ENCODE peak calls at places on chromosomes 7 and 10, in eight cellular contexts. Z is activated CD8-positive, alpha-beta memory T cell treated with anti-CD3 and anti-CD28 coated beads for 4 hours; K is GM23338; A is T1000; G is astrocyte; N is Calu3; I is astrocyte of the spinal cord; L is choroid plexus epithelial cell. J is an unnamed sample.

GRCh38 chr7:127252380-127252718 is 392 bp downstream of the GRM8 start:
- DNase-seq in Z (no peak), K (peak; percentile 25), A (no peak), G (no peak), N (no peak), I (no peak), L (no peak), J (no peak)

GRCh38 chr7:140506788-140507464 is 27.6 kb upstream of the MKRN1 start:
- DNase-seq in Z (no peak), K (peak; percentile 64), A (no peak), G (peak; percentile 42), N (no peak), I (peak; percentile 80), L (peak; percentile 96), J (no peak)

GRCh38 chr10:74213571-74214162 is 62.6 kb downstream of the ADK start:
- DNase-seq in Z (peak; percentile 9), K (peak; percentile 45), A (no peak), G (no peak), N (peak; percentile 54), I (peak; percentile 63), L (peak; percentile 78), J (peak; percentile 27)

GRCh38 chr10:116160271-116160670 is 112.7 kb downstream of the GFRA1 start:
- DNase-seq in Z (no peak), K (no peak), A (no peak), G (no peak), N (no peak), I (no peak), L (no peak), J (no peak)

GRCh38 chr10:17028843-17029580 is 100.6 kb downstream of the CUBN start:
- DNase-seq in Z (no peak), K (no peak), A (no peak), G (no peak), N (no peak), I (no peak), L (no peak), J (no peak)

GRCh38 chr7:55133630-55134392 is 115.0 kb downstream of the EGFR start:
- DNase-seq in Z (no peak), K (no peak), A (peak; percentile 83), G (peak; percentile 99), N (peak; percentile 80), I (peak; percentile 97), L (peak; percentile 98), J (no peak)

GRCh38 chr7:6502886-6503285 is 48.4 kb downstream of the GRID2IP start:
- DNase-seq in Z (no peak), K (no peak), A (no peak), G (no peak), N (no peak), I (no peak), L (no peak), J (no peak)

GRCh38 chr7:76278540-76278939 is 23.9 kb upstream of the HSPB1 start:
- DNase-seq in Z (no peak), K (peak; percentile 63), A (no peak), G (no peak), N (no peak), I (no peak), L (no peak), J (no peak)

GRCh38 chr7:70679666-70680065 is 452.3 kb upstream of the GALNT17 start:
- DNase-seq in Z (no peak), K (no peak), A (no peak), G (peak; percentile 22), N (no peak), I (no peak), L (no peak), J (no peak)

GRCh38 chr10:101558671-101559595 is 29.1 kb downstream of the POLL start:
- DNase-seq in Z (no peak), K (no peak), A (no peak), G (no peak), N (no peak), I (no peak), L (no peak), J (no peak)

GRCh38 chr10:35016009-35016408 is 74.1 kb downstream of the CUL2 start:
- DNase-seq in Z (no peak), K (no peak), A (no peak), G (no peak), N (no peak), I (no peak), L (no peak), J (no peak)

GRCh38 chr7:83947260-83947659 is 247.3 kb downstream of the SEMA3A start:
- DNase-seq in Z (no peak), K (peak; percentile 78), A (no peak), G (no peak), N (peak; percentile 4), I (no peak), L (peak; percentile 20), J (no peak)

GRCh38 chr7:1193593-1194424 is 33.8 kb upstream of the ZFAND2A start:
- DNase-seq in Z (no peak), K (peak; percentile 75), A (no peak), G (no peak), N (peak; percentile 92), I (peak; percentile 28), L (peak; percentile 55), J (no peak)